ENCODE peak calls at places on chromosomes 4 and X, in seven cellular contexts. One of them, this sample, is unnamed.

GRCh38 chr4:54959656-54960055 is 165.7 kb downstream of the KDR start:
- DNase-seq in neuronal stem cell: no peak
- DNase-seq in cardiac muscle cell: no peak
- DNase-seq in fibroblast of lung: peak; percentile 87
- DNase-seq in psoas muscle: no peak
- DNase-seq in IMR-90: peak; percentile 83
- DNase-seq in neural progenitor cell: no peak
- DNase-seq in this sample: no peak

GRCh38 chr4:68216501-68216900 is 29.0 kb downstream of the TMPRSS11B start:
- DNase-seq in neuronal stem cell: no peak
- DNase-seq in cardiac muscle cell: no peak
- DNase-seq in fibroblast of lung: no peak
- DNase-seq in psoas muscle: no peak
- DNase-seq in IMR-90: no peak
- DNase-seq in neural progenitor cell: no peak
- DNase-seq in this sample: no peak

GRCh38 chr4:173169428-173170209 is 1.0 kb downstream of the GALNT7 start:
- DNase-seq in neuronal stem cell: peak; percentile 70
- DNase-seq in cardiac muscle cell: peak; percentile 80
- DNase-seq in fibroblast of lung: peak; percentile 71
- DNase-seq in psoas muscle: peak; percentile 61
- DNase-seq in IMR-90: peak; percentile 62
- DNase-seq in neural progenitor cell: peak; percentile 87
- DNase-seq in this sample: peak; percentile 81

GRCh38 chrX:130174937-130175336 is 3.2 kb downstream of the RAB33A start:
- DNase-seq in neuronal stem cell: no peak
- DNase-seq in cardiac muscle cell: no peak
- DNase-seq in fibroblast of lung: no peak
- DNase-seq in psoas muscle: no peak
- DNase-seq in IMR-90: no peak
- DNase-seq in neural progenitor cell: no peak
- DNase-seq in this sample: no peak

GRCh38 chr4:23945521-23946017 is 55.7 kb upstream of the PPARGC1A start:
- DNase-seq in neuronal stem cell: no peak
- DNase-seq in cardiac muscle cell: no peak
- DNase-seq in fibroblast of lung: peak; percentile 83
- DNase-seq in psoas muscle: peak; percentile 62
- DNase-seq in IMR-90: peak; percentile 86
- DNase-seq in neural progenitor cell: no peak
- DNase-seq in this sample: peak; percentile 22

GRCh38 chrX:40199704-40200103 is 101.9 kb upstream of the BCOR start:
- DNase-seq in neuronal stem cell: no peak
- DNase-seq in cardiac muscle cell: no peak
- DNase-seq in fibroblast of lung: no peak
- DNase-seq in psoas muscle: no peak
- DNase-seq in IMR-90: no peak
- DNase-seq in neural progenitor cell: no peak
- DNase-seq in this sample: peak; percentile 53

GRCh38 chr4:7539659-7540058 is 104.9 kb upstream of the PSAPL1 start:
- DNase-seq in neuronal stem cell: no peak
- DNase-seq in cardiac muscle cell: no peak
- DNase-seq in fibroblast of lung: peak; percentile 7
- DNase-seq in psoas muscle: no peak
- DNase-seq in IMR-90: no peak
- DNase-seq in neural progenitor cell: peak; percentile 29
- DNase-seq in this sample: peak; percentile 67

GRCh38 chr4:151983854-151984253 is 223.0 kb upstream of the GATB start:
- DNase-seq in neuronal stem cell: no peak
- DNase-seq in cardiac muscle cell: no peak
- DNase-seq in fibroblast of lung: no peak
- DNase-seq in psoas muscle: no peak
- DNase-seq in IMR-90: no peak
- DNase-seq in neural progenitor cell: no peak
- DNase-seq in this sample: no peak

GRCh38 chr4:111952708-111953107 is 192.5 kb upstream of the FAM241A start:
- DNase-seq in neuronal stem cell: no peak
- DNase-seq in cardiac muscle cell: no peak
- DNase-seq in fibroblast of lung: peak; percentile 67
- DNase-seq in psoas muscle: no peak
- DNase-seq in IMR-90: no peak
- DNase-seq in neural progenitor cell: no peak
- DNase-seq in this sample: no peak

GRCh38 chrX:37926700-37927099 is 79.3 kb upstream of the DYNLT3 start:
- DNase-seq in neuronal stem cell: no peak
- DNase-seq in cardiac muscle cell: peak; percentile 30
- DNase-seq in fibroblast of lung: peak; percentile 37
- DNase-seq in psoas muscle: no peak
- DNase-seq in IMR-90: peak; percentile 41
- DNase-seq in neural progenitor cell: peak; percentile 21
- DNase-seq in this sample: peak; percentile 46

GRCh38 chrX:68990948-68991347 is 162.1 kb downstream of the EFNB1 start:
- DNase-seq in neuronal stem cell: no peak
- DNase-seq in cardiac muscle cell: no peak
- DNase-seq in fibroblast of lung: no peak
- DNase-seq in psoas muscle: no peak
- DNase-seq in IMR-90: no peak
- DNase-seq in neural progenitor cell: no peak
- DNase-seq in this sample: no peak
- H3K27ac ChIP-seq in neuronal stem cell: no peak overlapping the region
- H3K27ac ChIP-seq in cardiac muscle cell: peak overlapping the region; percentile 86
- H3K27ac ChIP-seq in fibroblast of lung: no peak overlapping the region
- H3K27ac ChIP-seq in psoas muscle: no peak overlapping the region
- H3K27ac ChIP-seq in IMR-90: no peak overlapping the region
- H3K27ac ChIP-seq in neural progenitor cell: no peak overlapping the region
- H3K27ac ChIP-seq in this sample: no peak overlapping the region

GRCh38 chr4:107261241-107261874 is 225.2 kb upstream of the DKK2 start:
- DNase-seq in neuronal stem cell: no peak
- DNase-seq in cardiac muscle cell: no peak
- DNase-seq in fibroblast of lung: peak; percentile 64
- DNase-seq in psoas muscle: no peak
- DNase-seq in IMR-90: no peak
- DNase-seq in neural progenitor cell: no peak
- DNase-seq in this sample: no peak
- H3K4me3 ChIP-seq in neuronal stem cell: no peak overlapping the region
- H3K4me3 ChIP-seq in cardiac muscle cell: no peak overlapping the region
- H3K4me3 ChIP-seq in fibroblast of lung: no peak overlapping the region
- H3K4me3 ChIP-seq in psoas muscle: no peak overlapping the region
- H3K4me3 ChIP-seq in IMR-90: no peak overlapping the region
- H3K4me3 ChIP-seq in neural progenitor cell: no peak overlapping the region
- H3K4me3 ChIP-seq in this sample: no peak overlapping the region

GRCh38 chrX:10085223-10085622 is 71.6 kb upstream of the CLCN4 start:
- DNase-seq in neuronal stem cell: no peak
- DNase-seq in cardiac muscle cell: no peak
- DNase-seq in fibroblast of lung: peak; percentile 9
- DNase-seq in psoas muscle: no peak
- DNase-seq in IMR-90: no peak
- DNase-seq in neural progenitor cell: no peak
- DNase-seq in this sample: no peak

GRCh38 chrX:10086683-10087082 is 70.1 kb upstream of the CLCN4 start:
- DNase-seq in neuronal stem cell: no peak
- DNase-seq in cardiac muscle cell: no peak
- DNase-seq in fibroblast of lung: no peak
- DNase-seq in psoas muscle: no peak
- DNase-seq in IMR-90: no peak
- DNase-seq in neural progenitor cell: no peak
- DNase-seq in this sample: no peak

GRCh38 chrX:10087391-10087790 is 69.4 kb upstream of the CLCN4 start:
- DNase-seq in neuronal stem cell: no peak
- DNase-seq in cardiac muscle cell: no peak
- DNase-seq in fibroblast of lung: no peak
- DNase-seq in psoas muscle: no peak
- DNase-seq in IMR-90: no peak
- DNase-seq in neural progenitor cell: no peak
- DNase-seq in this sample: no peak

GRCh38 chrX:10090319-10090718 is 66.5 kb upstream of the CLCN4 start:
- DNase-seq in neuronal stem cell: no peak
- DNase-seq in cardiac muscle cell: no peak
- DNase-seq in fibroblast of lung: peak; percentile 11
- DNase-seq in psoas muscle: no peak
- DNase-seq in IMR-90: peak; percentile 28
- DNase-seq in neural progenitor cell: no peak
- DNase-seq in this sample: no peak

DNA sequence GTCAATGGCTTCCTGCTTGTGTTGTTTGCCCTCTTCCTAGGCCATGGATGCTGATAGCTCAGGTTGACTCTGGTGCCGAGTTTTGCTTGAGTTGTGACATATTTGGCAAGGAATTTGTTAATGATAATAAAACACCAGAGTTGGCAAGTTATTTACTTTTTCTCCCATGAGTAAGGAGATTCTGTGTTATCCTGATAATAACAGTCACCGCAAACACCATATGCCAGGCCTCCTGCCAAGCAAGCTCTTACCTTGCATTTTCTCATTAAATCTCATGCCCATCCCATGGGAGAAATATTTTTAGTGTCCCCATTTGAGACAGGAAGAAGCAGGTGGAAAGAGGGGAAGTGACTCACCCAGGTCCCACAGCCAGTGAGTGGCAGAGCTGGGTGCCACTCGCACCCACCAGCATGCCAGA is 67.4 kb upstream of the CLCN4 start:
- DNase-seq in neuronal stem cell: no peak
- DNase-seq in cardiac muscle cell: no peak
- DNase-seq in fibroblast of lung: peak; percentile 60
- DNase-seq in psoas muscle: no peak
- DNase-seq in IMR-90: peak; percentile 36
- DNase-seq in neural progenitor cell: no peak
- DNase-seq in this sample: no peak
- H3K4me1 ChIP-seq in neuronal stem cell: no peaks in the 10 kb centered on the region
- H3K4me1 ChIP-seq in cardiac muscle cell: no peaks in the 10 kb centered on the region
- H3K4me1 ChIP-seq in fibroblast of lung: no peaks in the 10 kb centered on the region
- H3K4me1 ChIP-seq in psoas muscle: no peaks in the 10 kb centered on the region
- H3K4me1 ChIP-seq in IMR-90: peaks cover 9% of the 10 kb centered on the region
- H3K4me1 ChIP-seq in neural progenitor cell: no peaks in the 10 kb centered on the region
- H3K4me1 ChIP-seq in this sample: no peaks in the 10 kb centered on the region

GRCh38 chrX:134735015-134735414 is 76.7 kb upstream of the PLAC1 start:
- DNase-seq in neuronal stem cell: no peak
- DNase-seq in cardiac muscle cell: no peak
- DNase-seq in fibroblast of lung: no peak
- DNase-seq in psoas muscle: no peak
- DNase-seq in IMR-90: no peak
- DNase-seq in neural progenitor cell: no peak
- DNase-seq in this sample: peak; percentile 54

GRCh38 chrX:134733595-134733994 is 75.3 kb upstream of the PLAC1 start:
- DNase-seq in neuronal stem cell: no peak
- DNase-seq in cardiac muscle cell: peak; percentile 52
- DNase-seq in fibroblast of lung: no peak
- DNase-seq in psoas muscle: no peak
- DNase-seq in IMR-90: no peak
- DNase-seq in neural progenitor cell: no peak
- DNase-seq in this sample: no peak

GRCh38 chrX:134732676-134733075 is 74.4 kb upstream of the PLAC1 start:
- DNase-seq in neuronal stem cell: no peak
- DNase-seq in cardiac muscle cell: no peak
- DNase-seq in fibroblast of lung: peak; percentile 64
- DNase-seq in psoas muscle: no peak
- DNase-seq in IMR-90: no peak
- DNase-seq in neural progenitor cell: no peak
- DNase-seq in this sample: no peak

GRCh38 chrX:134734343-134735001 is 76.2 kb upstream of the PLAC1 start:
- DNase-seq in neuronal stem cell: no peak
- DNase-seq in cardiac muscle cell: no peak
- DNase-seq in fibroblast of lung: peak; percentile 87
- DNase-seq in psoas muscle: no peak
- DNase-seq in IMR-90: peak; percentile 80
- DNase-seq in neural progenitor cell: no peak
- DNase-seq in this sample: peak; percentile 83

GRCh38 chrX:134732152-134732551 is 73.9 kb upstream of the PLAC1 start:
- DNase-seq in neuronal stem cell: no peak
- DNase-seq in cardiac muscle cell: no peak
- DNase-seq in fibroblast of lung: no peak
- DNase-seq in psoas muscle: no peak
- DNase-seq in IMR-90: no peak
- DNase-seq in neural progenitor cell: no peak
- DNase-seq in this sample: no peak
- H3K27ac ChIP-seq in neuronal stem cell: no peak overlapping the region
- H3K27ac ChIP-seq in cardiac muscle cell: no peak overlapping the region
- H3K27ac ChIP-seq in fibroblast of lung: no peak overlapping the region
- H3K27ac ChIP-seq in psoas muscle: no peak overlapping the region
- H3K27ac ChIP-seq in IMR-90: no peak overlapping the region
- H3K27ac ChIP-seq in neural progenitor cell: no peak overlapping the region
- H3K27ac ChIP-seq in this sample: no peak overlapping the region

DNA sequence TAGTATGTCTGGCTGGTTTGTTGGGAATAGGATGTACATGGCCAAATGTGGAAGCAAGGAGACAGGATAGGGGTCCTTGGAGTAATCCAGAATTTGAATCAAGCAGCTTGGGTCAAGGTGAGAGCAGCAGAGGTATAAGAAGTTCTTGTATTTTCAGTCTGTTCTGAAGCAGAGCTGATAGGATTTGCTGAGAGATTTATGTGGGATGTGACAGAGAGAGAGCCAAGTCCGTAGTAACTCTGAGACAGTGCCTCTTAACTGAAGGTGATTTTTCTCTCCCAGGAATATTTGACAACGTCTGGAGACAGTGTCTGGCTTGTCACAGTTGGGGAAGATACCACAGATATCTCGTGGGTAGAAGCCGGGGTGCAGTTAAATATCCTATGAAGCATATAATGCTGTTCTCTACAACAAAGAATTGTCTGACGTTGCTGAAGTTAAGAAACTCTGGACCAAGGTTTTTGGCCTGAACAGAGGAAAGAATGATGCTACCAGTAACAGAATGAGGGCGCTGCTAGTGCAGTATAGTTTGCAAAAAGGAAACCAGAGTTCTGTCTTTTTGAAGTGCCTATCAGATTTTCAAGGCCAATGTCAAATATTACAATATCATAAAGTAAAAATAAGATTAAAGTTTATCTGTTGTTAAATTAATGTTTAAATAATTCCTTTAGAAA is 184.0 kb downstream of the ARHGAP24 start:
- DNase-seq in neuronal stem cell: no peak
- DNase-seq in cardiac muscle cell: no peak
- DNase-seq in fibroblast of lung: no peak
- DNase-seq in psoas muscle: no peak
- DNase-seq in IMR-90: no peak
- DNase-seq in neural progenitor cell: no peak
- DNase-seq in this sample: no peak
- H3K4me3 ChIP-seq in neuronal stem cell: no peak overlapping the region
- H3K4me3 ChIP-seq in cardiac muscle cell: no peak overlapping the region
- H3K4me3 ChIP-seq in fibroblast of lung: no peak overlapping the region
- H3K4me3 ChIP-seq in psoas muscle: no peak overlapping the region
- H3K4me3 ChIP-seq in IMR-90: no peak overlapping the region
- H3K4me3 ChIP-seq in neural progenitor cell: no peak overlapping the region
- H3K4me3 ChIP-seq in this sample: no peak overlapping the region